ENCODE peak calls at places on chromosomes 3 and 15, in seven cellular contexts. W is K562, Q is body of pancreas, V is transverse colon, T is A549, D is sigmoid colon, R is IMR-90. M is an unnamed sample.

GRCh38 chr3:117230924-117231323 is 521.3 kb downstream of the TUSC7 start:
- DNase-seq in R (no peak), T (no peak), D (no peak), W (no peak), V (no peak), Q (no peak), M (no peak)

GRCh38 chr3:193831495-193832455 is 238.8 kb downstream of the OPA1 start:
- DNase-seq in W (no peak), D (no peak), V (no peak), R (no peak), Q (no peak), T (no peak), M (peak; percentile 55)

GRCh38 chr3:111684640-111685039 is 89.5 kb upstream of the ZBED2 start:
- DNase-seq in R (no peak), T (no peak), Q (no peak), V (no peak), W (no peak), D (no peak), M (no peak)

GRCh38 chr3:183428140-183429023 is at the start of gene MCF2L2:
- DNase-seq in T (peak; percentile 27), Q (peak; percentile 40), R (peak; percentile 15), W (peak; percentile 88), D (peak; percentile 83), V (peak; percentile 56), M (peak; percentile 79)

GRCh38 chr3:98513136-98513535 is 9.6 kb downstream of the CLDND1 start:
- DNase-seq in W (no peak), D (no peak), T (no peak), R (peak; percentile 12), V (no peak), Q (no peak), M (no peak)

GRCh38 chr15:97547381-97547780 is 413.1 kb upstream of the ARRDC4 start:
- DNase-seq in W (no peak), D (no peak), Q (no peak), T (no peak), R (no peak), V (no peak), M (no peak)

GRCh38 chr15:92111756-92112155 is 258.2 kb downstream of the SLCO3A1 start:
- DNase-seq in T (no peak), V (no peak), D (no peak), Q (no peak), W (no peak), R (no peak), M (no peak)

GRCh38 chr3:90062018-90062417 is 954.6 kb downstream of the EPHA3 start:
- DNase-seq in D (no peak), W (no peak), Q (no peak), V (no peak), T (no peak), R (peak; percentile 2), M (no peak)

GRCh38 chr3:56415672-56416071 is 52.6 kb downstream of the ERC2 start:
- DNase-seq in R (no peak), W (no peak), V (no peak), Q (no peak), D (no peak), T (no peak), M (no peak)

GRCh38 chr15:58476525-58477162 is 44.9 kb downstream of the LIPC start:
- DNase-seq in R (no peak), W (no peak), T (no peak), Q (no peak), D (no peak), V (no peak), M (no peak)

GRCh38 chr3:57856675-57857074 is 100.6 kb downstream of the SLMAP start:
- DNase-seq in V (no peak), W (no peak), D (no peak), T (no peak), R (peak; percentile 44), Q (no peak), M (no peak)

GRCh38 chr3:30720586-30721313 is 114.3 kb downstream of the TGFBR2 start:
- DNase-seq in W (no peak), D (no peak), R (peak; percentile 95), V (no peak), Q (no peak), T (peak; percentile 92), M (no peak)

GRCh38 chr15:29140475-29141172 is 129.0 kb downstream of the NSMCE3 start:
- DNase-seq in W (no peak), T (no peak), R (no peak), V (no peak), Q (no peak), D (no peak), M (no peak)

GRCh38 chr3:76585794-76586392 is 454.0 kb upstream of the ROBO2 start:
- DNase-seq in V (no peak), Q (no peak), R (peak; percentile 32), D (no peak), T (peak; percentile 2), W (no peak), M (no peak)

GRCh38 chr3:177514341-177515193 is 317.3 kb upstream of the TBL1XR1 start:
- DNase-seq in Q (no peak), V (no peak), D (no peak), R (no peak), W (no peak), T (no peak), M (no peak)

GRCh38 chr3:39378092-39378491 is 5.1 kb upstream of the SLC25A38 start:
- DNase-seq in R (peak; percentile 18), Q (peak; percentile 72), W (peak; percentile 68), V (peak; percentile 78), D (no peak), T (peak; percentile 47), M (peak; percentile 50)

GRCh38 chr15:55942332-55942731 is 51.1 kb downstream of the NEDD4 start:
- DNase-seq in T (no peak), Q (no peak), R (no peak), D (no peak), W (no peak), V (no peak), M (no peak)

GRCh38 chr15:67196672-67197363 is 57.6 kb downstream of the AAGAB start:
- DNase-seq in R (peak; percentile 93), D (no peak), Q (no peak), V (no peak), W (no peak), T (no peak), M (no peak)

GRCh38 chr15:31887246-31887645 is 143.1 kb upstream of the CHRNA7 start:
- DNase-seq in W (no peak), T (no peak), Q (no peak), D (no peak), R (no peak), V (no peak), M (no peak)

GRCh38 chr3:53969086-53969485 is 77.4 kb upstream of the SELENOK start:
- DNase-seq in T (no peak), R (no peak), W (peak; percentile 23), D (no peak), Q (no peak), V (no peak), M (no peak)
- H3K9me3 ChIP-seq in T (no peaks in the 10 kb centered on the region), R (peaks cover 10% of the 10 kb centered on the region), W (no peaks in the 10 kb centered on the region), D (no peaks in the 10 kb centered on the region), Q (no peaks in the 10 kb centered on the region), V (peaks cover 4% of the 10 kb centered on the region), M (no peaks in the 10 kb centered on the region)

DNA sequence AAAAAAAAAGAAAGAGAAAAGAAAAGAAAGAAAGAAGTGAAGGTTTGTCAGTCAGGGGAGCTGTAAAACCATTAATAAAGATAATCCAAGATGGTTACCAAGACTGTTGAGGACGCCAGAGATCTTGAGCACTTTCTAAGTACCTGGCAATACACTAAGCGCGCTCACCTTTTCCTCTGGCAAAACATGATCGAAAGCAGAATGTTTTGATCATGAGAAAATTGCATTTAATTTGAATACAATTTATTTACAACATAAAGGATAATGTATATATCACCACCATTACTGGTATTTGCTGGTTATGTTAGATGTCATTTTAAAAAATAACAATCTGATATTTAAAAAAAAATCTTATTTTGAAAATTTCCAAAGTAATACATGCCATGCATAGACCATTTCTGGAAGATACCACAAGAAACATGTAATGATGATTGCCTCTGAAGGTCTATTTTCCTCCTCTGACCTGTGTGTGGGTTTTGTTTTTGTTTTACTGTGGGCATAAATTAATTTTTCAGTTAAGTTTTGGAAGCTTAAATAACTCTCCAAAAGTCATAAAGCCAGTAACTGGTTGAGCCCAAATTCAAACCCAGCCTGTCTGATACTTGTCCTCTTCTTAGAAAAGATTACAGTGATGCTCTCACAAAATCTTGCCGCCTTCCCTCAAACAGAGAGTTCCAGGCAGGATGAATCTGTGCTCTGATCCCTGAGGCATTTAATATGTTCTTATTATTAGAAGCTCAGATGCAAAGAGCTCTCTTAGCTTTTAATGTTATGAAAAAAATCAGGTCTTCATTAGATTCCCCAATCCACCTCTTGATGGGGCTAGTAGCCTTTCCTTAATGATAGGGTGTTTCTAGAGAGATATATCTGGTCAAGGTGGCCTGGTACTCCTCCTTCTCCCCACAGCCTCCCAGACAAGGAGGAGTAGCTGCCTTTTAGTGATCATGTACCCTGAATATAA is 2.0 kb downstream of the B2M start:
- DNase-seq in Q (no peak), W (peak; percentile 39), V (no peak), R (peak; percentile 43), D (no peak), T (peak; percentile 36), M (no peak)
- TF ChIP-seq CTCF in Q (no peak), W (peak; percentile 42), V (no peak), R (peak; percentile 51), D (no peak), T (peak; percentile 42), M (no peak)

GRCh38 chr3:49013113-49013737 is 5.2 kb downstream of the DALRD3 start:
- DNase-seq in T (no peak), Q (no peak), D (no peak), V (no peak), R (no peak), W (no peak), M (no peak)

GRCh38 chr3:49015072-49015471 is 3.3 kb downstream of the DALRD3 start:
- DNase-seq in W (no peak), R (no peak), V (no peak), Q (no peak), T (no peak), D (peak; percentile 67), M (no peak)

GRCh38 chr3:49012441-49013017 is 5.3 kb downstream of the WDR6 start:
- DNase-seq in Q (peak; percentile 46), D (peak; percentile 73), V (no peak), W (no peak), R (no peak), T (no peak), M (peak; percentile 61)

GRCh38 chr3:49015765-49016164 is 2.6 kb downstream of the DALRD3 start:
- DNase-seq in D (no peak), W (no peak), Q (no peak), T (no peak), V (no peak), R (no peak), M (no peak)

GRCh38 chr3:49013738-49014660 is 4.4 kb downstream of the DALRD3 start:
- DNase-seq in V (peak; percentile 66), T (peak; percentile 43), D (no peak), W (no peak), Q (peak; percentile 59), R (no peak), M (no peak)
- TF ChIP-seq POLR2A in V (no peak), T (no peak), D (no peak), W (no peak), Q (no peak), R (no peak), M (no peak)

DNA sequence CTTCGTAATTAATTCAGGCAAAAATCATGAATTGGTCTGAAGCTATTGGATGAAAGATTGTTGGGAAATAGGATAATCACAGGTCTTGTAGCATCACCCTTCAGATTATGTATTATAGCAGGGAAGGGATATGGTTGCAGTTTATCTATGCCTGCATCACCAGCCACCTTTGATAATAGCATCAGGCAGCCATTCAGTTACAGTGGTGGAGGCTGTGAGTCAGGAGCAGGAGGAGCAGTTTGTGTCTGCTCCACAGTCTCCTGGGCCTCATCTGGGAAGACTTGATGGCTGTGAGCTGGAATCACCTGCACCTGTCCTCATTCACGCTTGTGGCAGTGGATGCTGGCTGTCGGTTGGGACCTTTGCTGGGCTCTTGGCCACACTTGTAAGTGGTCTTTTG is 104.3 kb upstream of the PLXNA1 start:
- DNase-seq in Q (no peak), D (no peak), T (no peak), W (no peak), R (no peak), V (no peak), M (no peak)
- H3K9me3 ChIP-seq in Q (no peaks in the 10 kb centered on the region), D (no peaks in the 10 kb centered on the region), T (no peaks in the 10 kb centered on the region), W (no peaks in the 10 kb centered on the region), R (no peaks in the 10 kb centered on the region), V (no peaks in the 10 kb centered on the region), M (no peaks in the 10 kb centered on the region)